ENCODE peak calls at places on chromosomes 13 and 19, in nine cellular contexts. F is stomach, K is tibial nerve, V is ovary, X is H1, G is suprapubic skin, R is A549, A is esophagus muscularis mucosa, J is K562. M is an unnamed sample.

GRCh38 chr19:10206226-10206873 is 11.6 kb upstream of the DNMT1 start:
- DNase-seq in G (no peak), F (no peak), J (no peak), X (no peak), V (no peak), A (no peak), R (no peak), K (no peak), M (no peak)

GRCh38 chr19:40229484-40229883 is 3.0 kb upstream of the CCNP start:
- DNase-seq in K (no peak), G (no peak), F (no peak), J (no peak), X (no peak), V (no peak), R (no peak), A (no peak), M (no peak)

GRCh38 chr13:112688560-112689497 is 1.0 kb upstream of the ATP11A start:
- DNase-seq in V (peak; percentile 25), A (no peak), F (peak; percentile 40), G (peak; percentile 61), X (peak; percentile 65), J (peak; percentile 19), R (no peak), K (peak; percentile 40), M (peak; percentile 29)

GRCh38 chr13:30681489-30682242 is 53.7 kb upstream of the ALOX5AP start:
- DNase-seq in G (no peak), A (no peak), X (no peak), F (no peak), K (no peak), V (no peak), R (no peak), J (no peak), M (no peak)

GRCh38 chr19:2089001-2089711 is 7.0 kb downstream of the MOB3A start:
- DNase-seq in R (no peak), K (no peak), A (no peak), G (no peak), V (no peak), X (no peak), J (no peak), F (no peak), M (no peak)

GRCh38 chr13:23440821-23441608 is 7.5 kb upstream of the SACS start:
- DNase-seq in V (no peak), F (no peak), A (no peak), R (peak; percentile 8), G (no peak), X (no peak), J (no peak), K (no peak), M (no peak)

GRCh38 chr19:21568816-21569496 is 63.6 kb downstream of the ZNF429 start:
- DNase-seq in F (peak; percentile 83), G (peak; percentile 87), J (no peak), V (peak; percentile 79), R (no peak), X (no peak), K (peak; percentile 85), A (peak; percentile 96), M (peak; percentile 81)

GRCh38 chr19:29837448-29837961 is 25.7 kb downstream of the CCNE1 start:
- DNase-seq in F (no peak), G (peak; percentile 36), R (no peak), K (no peak), V (no peak), X (no peak), A (no peak), J (no peak), M (no peak)

GRCh38 chr19:49422407-49423277 is 599 bp downstream of the PTH2 start:
- DNase-seq in J (peak; percentile 87), F (no peak), X (peak; percentile 93), V (no peak), G (no peak), A (no peak), K (no peak), R (peak; percentile 66), M (no peak)

GRCh38 chr19:10797541-10798256 is 38.3 kb downstream of the TMED1 start:
- DNase-seq in A (no peak), X (no peak), R (no peak), V (no peak), G (no peak), F (no peak), K (no peak), J (no peak), M (no peak)

GRCh38 chr13:29260684-29261083 is 334.8 kb downstream of the SLC7A1 start:
- DNase-seq in A (no peak), V (no peak), X (no peak), G (no peak), R (no peak), J (no peak), F (no peak), K (no peak), M (no peak)

GRCh38 chr13:70523622-70524021 is 415.4 kb upstream of the KLHL1 start:
- DNase-seq in R (no peak), A (no peak), G (no peak), K (peak; percentile 10), F (no peak), X (no peak), V (no peak), J (no peak), M (no peak)

GRCh38 chr13:81540777-81541176 is 1199.9 kb upstream of the SPRY2 start:
- DNase-seq in A (no peak), F (no peak), J (no peak), X (no peak), K (no peak), R (no peak), G (no peak), V (no peak), M (no peak)

GRCh38 chr19:48556163-48556562 is 4.2 kb downstream of the SULT2B1 start:
- DNase-seq in V (no peak), K (no peak), X (no peak), G (no peak), A (no peak), F (no peak), R (peak; percentile 91), J (no peak), M (peak; percentile 61)

GRCh38 chr13:93320942-93321341 is 94.3 kb downstream of the GPC6 start:
- DNase-seq in V (no peak), K (no peak), R (no peak), F (no peak), G (no peak), A (no peak), J (no peak), X (no peak), M (no peak)

GRCh38 chr19:53892981-53893325 is 11.0 kb downstream of the PRKCG start:
- DNase-seq in A (no peak), K (no peak), X (no peak), J (peak; percentile 64), R (no peak), G (no peak), F (no peak), V (no peak), M (no peak)

DNA sequence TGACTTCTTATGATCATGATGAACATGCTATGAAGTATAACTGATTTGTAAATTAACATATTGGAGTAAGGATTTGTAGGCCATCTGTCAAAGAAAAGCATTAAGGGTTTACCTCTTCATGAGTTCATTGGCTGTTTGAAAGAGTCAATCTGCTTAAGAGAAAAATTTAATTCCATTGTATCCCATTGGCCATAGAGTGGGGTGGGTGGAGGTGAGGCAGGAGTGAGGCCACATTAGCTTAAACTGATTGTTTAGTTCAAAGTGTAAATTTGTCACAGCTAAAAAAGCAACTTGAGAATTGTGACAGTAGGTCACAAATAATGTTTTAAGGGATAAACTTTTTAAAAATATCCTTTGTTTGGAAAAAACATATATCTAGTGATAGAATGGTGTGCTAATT is 11.4 kb downstream of the GPR180 start:
- DNase-seq in A (no peak), X (no peak), K (no peak), V (no peak), J (no peak), G (no peak), F (no peak), R (no peak), M (no peak)
- H3K4me1 ChIP-seq in A (no peaks in the 10 kb centered on the region), X (no peaks in the 10 kb centered on the region), K (no peaks in the 10 kb centered on the region), V (no peaks in the 10 kb centered on the region), J (no peaks in the 10 kb centered on the region), G (no peaks in the 10 kb centered on the region), F (no peaks in the 10 kb centered on the region), R (no peaks in the 10 kb centered on the region), M (no peaks in the 10 kb centered on the region)

GRCh38 chr13:39941236-39941635 is 285.8 kb downstream of the COG6 start:
- DNase-seq in R (no peak), J (no peak), A (no peak), F (no peak), K (no peak), V (peak; percentile 43), G (no peak), X (no peak), M (no peak)

GRCh38 chr13:39942177-39942900 is 286.9 kb downstream of the COG6 start:
- DNase-seq in V (no peak), A (no peak), J (peak; percentile 6), G (no peak), F (no peak), R (no peak), X (peak; percentile 48), K (no peak), M (no peak)

GRCh38 chr13:39942901-39943273 is 287.4 kb downstream of the COG6 start:
- DNase-seq in A (no peak), R (peak; percentile 58), F (peak; percentile 79), V (peak; percentile 61), G (peak; percentile 75), X (peak; percentile 76), J (peak; percentile 58), K (peak; percentile 75), M (peak; percentile 69)

GRCh38 chr13:39945226-39945625 is 289.8 kb downstream of the COG6 start:
- DNase-seq in A (no peak), G (no peak), K (no peak), X (no peak), V (no peak), F (no peak), R (no peak), J (no peak), M (no peak)

DNA sequence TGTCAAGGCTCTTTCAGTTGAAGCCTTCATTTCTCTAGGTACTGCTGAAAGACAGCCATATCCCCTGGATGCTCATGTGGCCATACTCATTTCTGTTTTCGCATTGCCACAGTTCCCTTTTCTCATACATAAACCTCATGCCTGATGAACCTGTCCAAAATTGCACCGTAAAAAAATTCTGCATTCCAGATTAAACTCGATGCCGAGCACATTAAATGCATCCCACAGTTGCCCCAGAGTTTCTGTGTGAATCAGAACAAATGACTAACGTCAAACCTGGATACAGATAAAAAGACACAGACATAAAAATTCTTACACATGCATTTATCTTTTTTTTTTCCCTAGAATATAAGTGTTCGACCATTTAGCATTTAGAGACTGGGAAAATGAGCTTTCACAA is 288.2 kb downstream of the COG6 start:
- DNase-seq in G (no peak), A (no peak), F (no peak), K (no peak), V (no peak), J (no peak), R (no peak), X (no peak), M (no peak)
- TF ChIP-seq EP300 in G (no peak), A (no peak), F (no peak), K (no peak), V (no peak), J (no peak), R (no peak), X (no peak), M (no peak)

GRCh38 chr19:3833578-3834348 is 35.1 kb downstream of the ZFR2 start:
- DNase-seq in X (no peak), K (no peak), G (no peak), V (no peak), A (no peak), R (no peak), F (no peak), J (no peak), M (no peak)
- H3K4me3 ChIP-seq in X (no peak overlapping the region), K (no peak overlapping the region), G (no peak overlapping the region), V (no peak overlapping the region), A (no peak overlapping the region), R (no peak overlapping the region), F (no peak overlapping the region), J (no peak overlapping the region), M (no peak overlapping the region)

GRCh38 chr19:5953680-5954213 is 24.2 kb downstream of the RANBP3 start:
- DNase-seq in A (no peak), G (no peak), K (no peak), R (no peak), F (no peak), V (no peak), X (no peak), J (peak; percentile 60), M (no peak)
- H3K4me1 ChIP-seq in A (peaks cover 99% of the 10 kb centered on the region), G (peaks cover 58% of the 10 kb centered on the region), K (peaks cover 64% of the 10 kb centered on the region), R (peaks cover 30% of the 10 kb centered on the region), F (peaks cover 100% of the 10 kb centered on the region), V (peaks cover 21% of the 10 kb centered on the region), X (peaks cover 57% of the 10 kb centered on the region), J (peaks cover 46% of the 10 kb centered on the region), M (peaks cover 70% of the 10 kb centered on the region)

M was measured in transverse colon.